ENCODE peak calls at places on chromosomes 6 and 20, in four cellular contexts. S is activated CD8-positive, alpha-beta T cell treated with anti-CD3 and anti-CD28 coated beads, Interleukin-2, amount 10 ng/mL, durations not matched to agents 7 days and 5 days; O is AG08396; E is GM10248. J is an unnamed sample.

GRCh38 chr20:40743172-40743775 is 54.2 kb upstream of the MAFB start:
- DNase-seq in S (no peak), O (no peak), E (no peak), J (peak; percentile 68)

GRCh38 chr6:40733290-40733689 is 146.1 kb upstream of the LRFN2 start:
- DNase-seq in S (no peak), O (no peak), E (no peak), J (no peak)

GRCh38 chr6:32968770-32969684 is 633 bp downstream of the BRD2 start:
- DNase-seq in S (peak; percentile 74), O (peak; percentile 87), E (peak; percentile 83), J (peak; percentile 88)

GRCh38 chr6:47000842-47001241 is 41.3 kb downstream of the ADGRF1 start:
- DNase-seq in S (no peak), O (no peak), E (no peak), J (no peak)

GRCh38 chr6:3808759-3809514 is 40.2 kb upstream of the FAM50B start:
- DNase-seq in S (no peak), O (peak; percentile 94), E (no peak), J (no peak)

GRCh38 chr20:63735859-63736718 is at the start of gene LIME1:
- DNase-seq in S (peak; percentile 90), O (no peak), E (peak; percentile 57), J (peak; percentile 76)

GRCh38 chr20:24497851-24498250 is 28.4 kb downstream of the SYNDIG1 start:
- DNase-seq in S (no peak), O (no peak), E (no peak), J (no peak)

GRCh38 chr6:133768656-133769295 is 120.1 kb upstream of the TCF21 start:
- DNase-seq in S (no peak), O (no peak), E (no peak), J (no peak)

GRCh38 chr6:41079080-41079479 is 6.3 kb downstream of the NFYA start:
- DNase-seq in S (no peak), O (no peak), E (no peak), J (no peak)

GRCh38 chr6:12791371-12791770 is 74.8 kb downstream of the PHACTR1 start:
- DNase-seq in S (no peak), O (no peak), E (no peak), J (no peak)